ENCODE peak calls at places on chromosomes 7 and 10, in nine cellular contexts. One of them, this sample, is unnamed.

GRCh38 chr7:84712326-84712725 is 474.5 kb downstream of the SEMA3D start:
- DNase-seq in mucosa of descending colon: no peak
- DNase-seq in neural crest cell: no peak
- DNase-seq in esophagus muscularis mucosa: no peak
- DNase-seq in transverse colon: no peak
- DNase-seq in astrocyte of the spinal cord: no peak
- DNase-seq in dorsolateral prefrontal cortex: no peak
- DNase-seq in breast epithelium: no peak
- DNase-seq in HepG2: no peak
- DNase-seq in this sample: no peak

GRCh38 chr7:80876894-80877414 is 41.9 kb downstream of the SEMA3C start:
- DNase-seq in mucosa of descending colon: no peak
- DNase-seq in transverse colon: peak; percentile 37
- DNase-seq in HepG2: no peak
- DNase-seq in dorsolateral prefrontal cortex: no peak
- DNase-seq in breast epithelium: no peak
- DNase-seq in astrocyte of the spinal cord: peak; percentile 52
- DNase-seq in esophagus muscularis mucosa: no peak
- DNase-seq in neural crest cell: no peak
- DNase-seq in this sample: no peak

GRCh38 chr7:68862736-68863135 is 735.5 kb upstream of the AUTS2 start:
- DNase-seq in transverse colon: no peak
- DNase-seq in breast epithelium: no peak
- DNase-seq in esophagus muscularis mucosa: no peak
- DNase-seq in neural crest cell: no peak
- DNase-seq in mucosa of descending colon: no peak
- DNase-seq in dorsolateral prefrontal cortex: no peak
- DNase-seq in astrocyte of the spinal cord: no peak
- DNase-seq in HepG2: no peak
- DNase-seq in this sample: no peak

GRCh38 chr10:61673360-61673759 is 10.6 kb downstream of the CABCOCO1 start:
- DNase-seq in esophagus muscularis mucosa: no peak
- DNase-seq in astrocyte of the spinal cord: no peak
- DNase-seq in mucosa of descending colon: no peak
- DNase-seq in breast epithelium: no peak
- DNase-seq in dorsolateral prefrontal cortex: no peak
- DNase-seq in HepG2: no peak
- DNase-seq in neural crest cell: no peak
- DNase-seq in transverse colon: no peak
- DNase-seq in this sample: no peak

GRCh38 chr7:156607332-156608175 is 33.0 kb upstream of the RNF32 start:
- DNase-seq in breast epithelium: no peak
- DNase-seq in neural crest cell: no peak
- DNase-seq in HepG2: no peak
- DNase-seq in esophagus muscularis mucosa: peak; percentile 39
- DNase-seq in dorsolateral prefrontal cortex: no peak
- DNase-seq in astrocyte of the spinal cord: no peak
- DNase-seq in mucosa of descending colon: no peak
- DNase-seq in transverse colon: no peak
- DNase-seq in this sample: no peak

GRCh38 chr10:5873515-5873995 is 16.1 kb downstream of the ANKRD16 start:
- DNase-seq in HepG2: peak; percentile 57
- DNase-seq in neural crest cell: peak; percentile 65
- DNase-seq in dorsolateral prefrontal cortex: peak; percentile 57
- DNase-seq in transverse colon: peak; percentile 76
- DNase-seq in breast epithelium: peak; percentile 50
- DNase-seq in astrocyte of the spinal cord: peak; percentile 80
- DNase-seq in esophagus muscularis mucosa: peak; percentile 94
- DNase-seq in mucosa of descending colon: no peak
- DNase-seq in this sample: peak; percentile 60

GRCh38 chr10:75532253-75532924 is 101.0 kb downstream of the LRMDA start:
- DNase-seq in mucosa of descending colon: no peak
- DNase-seq in neural crest cell: no peak
- DNase-seq in dorsolateral prefrontal cortex: no peak
- DNase-seq in HepG2: no peak
- DNase-seq in transverse colon: no peak
- DNase-seq in breast epithelium: no peak
- DNase-seq in esophagus muscularis mucosa: no peak
- DNase-seq in astrocyte of the spinal cord: peak; percentile 75
- DNase-seq in this sample: no peak

GRCh38 chr10:12846718-12847117 is 154.8 kb downstream of the CCDC3 start:
- DNase-seq in breast epithelium: no peak
- DNase-seq in astrocyte of the spinal cord: no peak
- DNase-seq in dorsolateral prefrontal cortex: no peak
- DNase-seq in HepG2: no peak
- DNase-seq in mucosa of descending colon: no peak
- DNase-seq in neural crest cell: no peak
- DNase-seq in transverse colon: no peak
- DNase-seq in esophagus muscularis mucosa: no peak
- DNase-seq in this sample: no peak

GRCh38 chr7:139153832-139154231 is 44.3 kb upstream of the ZC3HAV1 start:
- DNase-seq in esophagus muscularis mucosa: no peak
- DNase-seq in HepG2: no peak
- DNase-seq in neural crest cell: no peak
- DNase-seq in dorsolateral prefrontal cortex: no peak
- DNase-seq in mucosa of descending colon: no peak
- DNase-seq in transverse colon: no peak
- DNase-seq in astrocyte of the spinal cord: peak; percentile 52
- DNase-seq in breast epithelium: no peak
- DNase-seq in this sample: no peak

DNA sequence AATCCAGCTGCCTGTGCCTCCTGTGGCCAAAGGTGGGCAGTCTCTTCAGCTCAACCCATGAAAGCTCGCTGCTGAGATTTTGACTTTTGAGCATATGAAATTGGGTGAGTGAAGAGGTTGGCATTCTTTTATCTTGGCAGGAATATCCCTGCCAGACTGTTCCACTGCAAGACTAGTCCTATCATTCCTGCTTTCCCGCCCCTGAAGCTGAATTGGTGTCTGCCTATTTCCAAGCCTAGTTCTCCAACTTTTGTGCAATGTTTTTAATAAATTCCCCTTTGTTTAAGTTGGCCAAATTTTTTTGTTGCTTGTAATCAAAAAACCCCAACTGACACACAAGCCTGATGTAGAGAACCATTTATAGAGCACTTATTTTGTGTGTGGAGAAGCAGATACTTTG is 34.8 kb upstream of the BICC1 start:
- DNase-seq in dorsolateral prefrontal cortex: no peak
- DNase-seq in transverse colon: no peak
- DNase-seq in breast epithelium: no peak
- DNase-seq in neural crest cell: no peak
- DNase-seq in esophagus muscularis mucosa: no peak
- DNase-seq in HepG2: no peak
- DNase-seq in astrocyte of the spinal cord: no peak
- DNase-seq in mucosa of descending colon: no peak
- DNase-seq in this sample: no peak
- TF ChIP-seq CTCF in dorsolateral prefrontal cortex: no peak
- TF ChIP-seq CTCF in transverse colon: no peak
- TF ChIP-seq CTCF in breast epithelium: no peak
- TF ChIP-seq CTCF in neural crest cell: no peak
- TF ChIP-seq CTCF in esophagus muscularis mucosa: no peak
- TF ChIP-seq CTCF in HepG2: no peak
- TF ChIP-seq CTCF in astrocyte of the spinal cord: peak; percentile 6
- TF ChIP-seq CTCF in mucosa of descending colon: no peak
- TF ChIP-seq CTCF in this sample: no peak

GRCh38 chr10:71269301-71270288 is 49.5 kb upstream of the SLC29A3 start:
- DNase-seq in dorsolateral prefrontal cortex: no peak
- DNase-seq in HepG2: no peak
- DNase-seq in transverse colon: no peak
- DNase-seq in neural crest cell: no peak
- DNase-seq in astrocyte of the spinal cord: no peak
- DNase-seq in esophagus muscularis mucosa: no peak
- DNase-seq in breast epithelium: no peak
- DNase-seq in mucosa of descending colon: no peak
- DNase-seq in this sample: no peak
- TF ChIP-seq CTCF in dorsolateral prefrontal cortex: no peak
- TF ChIP-seq CTCF in HepG2: no peak
- TF ChIP-seq CTCF in transverse colon: no peak
- TF ChIP-seq CTCF in neural crest cell: no peak
- TF ChIP-seq CTCF in astrocyte of the spinal cord: no peak
- TF ChIP-seq CTCF in esophagus muscularis mucosa: no peak
- TF ChIP-seq CTCF in breast epithelium: no peak
- TF ChIP-seq CTCF in mucosa of descending colon: no peak
- TF ChIP-seq CTCF in this sample: no peak

DNA sequence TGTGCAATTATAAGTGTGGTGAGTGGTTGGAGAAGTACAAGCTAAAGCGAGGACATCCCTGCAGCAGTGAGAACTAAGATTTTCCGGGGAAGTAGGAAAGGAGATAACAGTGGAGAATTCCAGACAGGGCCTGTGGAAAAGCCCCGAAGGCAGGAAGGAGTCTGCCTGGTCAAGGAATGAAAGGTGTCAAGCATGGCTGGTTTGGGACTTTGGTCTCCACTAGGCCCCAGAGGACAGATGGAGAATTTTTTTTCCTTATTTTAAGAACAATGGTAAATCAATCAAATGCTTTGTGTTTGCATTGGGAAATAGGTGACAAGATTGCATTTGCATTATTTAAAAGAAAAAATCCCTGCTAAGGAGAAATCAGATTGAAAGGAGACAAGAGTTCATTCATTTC is 3.2 kb upstream of the CEP55 start:
- DNase-seq in breast epithelium: no peak
- DNase-seq in esophagus muscularis mucosa: no peak
- DNase-seq in astrocyte of the spinal cord: no peak
- DNase-seq in dorsolateral prefrontal cortex: no peak
- DNase-seq in mucosa of descending colon: no peak
- DNase-seq in neural crest cell: no peak
- DNase-seq in HepG2: peak; percentile 6
- DNase-seq in transverse colon: no peak
- DNase-seq in this sample: no peak
- TF ChIP-seq CTCF in breast epithelium: no peak
- TF ChIP-seq CTCF in esophagus muscularis mucosa: no peak
- TF ChIP-seq CTCF in astrocyte of the spinal cord: no peak
- TF ChIP-seq CTCF in dorsolateral prefrontal cortex: no peak
- TF ChIP-seq CTCF in mucosa of descending colon: no peak
- TF ChIP-seq CTCF in neural crest cell: no peak
- TF ChIP-seq CTCF in HepG2: no peak
- TF ChIP-seq CTCF in transverse colon: no peak
- TF ChIP-seq CTCF in this sample: no peak

DNA sequence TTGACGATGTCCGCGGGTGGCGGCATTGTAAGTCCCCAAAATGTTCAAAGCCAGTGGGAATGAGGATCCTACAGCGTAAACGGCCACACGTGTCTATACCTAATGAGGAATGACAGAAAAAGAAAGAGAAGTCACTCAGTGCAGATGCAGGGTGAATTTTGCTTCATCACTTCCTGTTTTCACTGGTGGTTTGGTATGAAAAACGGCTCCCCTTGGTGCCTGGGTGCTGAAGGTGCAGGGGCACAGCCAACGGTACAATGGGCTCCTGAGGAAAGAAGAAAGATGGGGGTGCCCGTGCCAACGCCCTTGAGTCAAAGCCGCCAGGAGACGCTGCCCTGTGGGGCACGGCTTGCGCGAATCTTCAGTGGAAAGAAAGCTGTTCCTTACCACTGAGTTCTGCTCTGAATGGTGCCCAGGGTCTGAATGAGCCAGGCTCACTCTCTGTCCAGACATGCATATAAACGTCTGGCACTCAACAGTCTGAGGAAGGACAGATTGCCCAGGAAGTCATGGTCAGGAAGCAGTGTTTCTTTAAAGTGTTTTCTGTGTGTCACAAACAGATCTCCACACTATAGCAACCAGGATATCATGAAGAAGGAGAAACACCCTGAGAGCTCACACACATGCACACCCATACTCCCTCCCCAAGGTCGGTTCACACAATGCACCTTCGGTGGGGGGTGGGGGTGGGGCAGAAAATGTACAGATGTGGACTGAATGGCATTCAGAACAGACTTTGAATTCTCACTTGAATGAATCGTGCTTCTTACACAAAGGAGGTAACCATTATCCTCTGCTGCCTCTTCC is 105.8 kb downstream of the ELMO1 start:
- DNase-seq in esophagus muscularis mucosa: no peak
- DNase-seq in transverse colon: peak; percentile 51
- DNase-seq in dorsolateral prefrontal cortex: no peak
- DNase-seq in astrocyte of the spinal cord: no peak
- DNase-seq in HepG2: no peak
- DNase-seq in breast epithelium: no peak
- DNase-seq in mucosa of descending colon: peak; percentile 61
- DNase-seq in neural crest cell: no peak
- DNase-seq in this sample: no peak
- TF ChIP-seq CTCF in esophagus muscularis mucosa: no peak
- TF ChIP-seq CTCF in transverse colon: no peak
- TF ChIP-seq CTCF in dorsolateral prefrontal cortex: no peak
- TF ChIP-seq CTCF in astrocyte of the spinal cord: no peak
- TF ChIP-seq CTCF in HepG2: no peak
- TF ChIP-seq CTCF in breast epithelium: no peak
- TF ChIP-seq CTCF in mucosa of descending colon: no peak
- TF ChIP-seq CTCF in neural crest cell: no peak
- TF ChIP-seq CTCF in this sample: no peak

This sample was measured in mesothelial cell of epicardium.